ENCODE peak calls at places on chromosomes 12 and 14, in five cellular contexts. K is NCI-H2107, E is T-helper 2 cell, P is T47D, X is dorsolateral prefrontal cortex. W is an unnamed sample.

GRCh38 chr14:74739293-74740030 is 23.7 kb upstream of the YLPM1 start:
- DNase-seq in E (no peak), K (no peak), X (no peak), P (no peak), W (no peak)

GRCh38 chr14:30569216-30569902 is 10.4 kb downstream of the G2E3 start:
- DNase-seq in P (no peak), X (no peak), E (no peak), K (no peak), W (no peak)

GRCh38 chr14:75196064-75196463 is 19.7 kb upstream of the TMED10 start:
- DNase-seq in P (peak; percentile 34), X (no peak), E (no peak), K (no peak), W (no peak)

GRCh38 chr12:48980389-48980952 is 2.3 kb downstream of the WNT1 start:
- DNase-seq in E (peak; percentile 33), K (no peak), X (no peak), P (no peak), W (no peak)

GRCh38 chr12:124804011-124804621 is 59.5 kb downstream of the SCARB1 start:
- DNase-seq in X (peak; percentile 36), E (no peak), P (peak; percentile 84), K (no peak), W (no peak)

GRCh38 chr12:126883737-126884136 is 1383.2 kb upstream of the TMEM132C start:
- DNase-seq in E (no peak), X (no peak), K (no peak), P (no peak), W (no peak)

GRCh38 chr12:50157259-50157658 is 9.9 kb downstream of the CERS5 start:
- DNase-seq in K (no peak), P (no peak), E (no peak), X (no peak), W (no peak)

GRCh38 chr14:105220699-105221597 is 27.4 kb upstream of the BTBD6 start:
- DNase-seq in K (no peak), P (no peak), X (no peak), E (no peak), W (no peak)

GRCh38 chr12:109758406-109759075 is 44.9 kb downstream of the FAM222A start:
- DNase-seq in X (peak; percentile 13), P (no peak), E (no peak), K (no peak), W (no peak)

GRCh38 chr12:122104844-122105243 is 26.3 kb downstream of the MLXIP start:
- DNase-seq in P (no peak), K (no peak), E (peak; percentile 22), X (no peak), W (no peak)

GRCh38 chr14:74510211-74510931 is 16.8 kb downstream of the ISCA2 start:
- DNase-seq in E (no peak), X (no peak), K (no peak), P (no peak), W (no peak)

GRCh38 chr14:41605550-41606248 is 977 bp upstream of the LRFN5 start:
- DNase-seq in X (no peak), P (no peak), K (peak; percentile 50), E (no peak), W (peak; percentile 15)